ENCODE peak calls at places on chromosomes 1 and 21, in five cellular contexts. N is aorta; Z is HCT116; W is activated CD8-positive, alpha-beta memory T cell treated with anti-CD3 and anti-CD28 coated beads, Interleukin-2, amount 10 ng/mL, durations not matched to agents 7 days and 5 days; B is WTC11. L is an unnamed sample.

GRCh38 chr1:184684285-184685077 is 70.2 kb downstream of the EDEM3 start:
- ATAC-seq in N (peak; percentile 64), W (no peak), B (no peak), Z (no peak), L (no peak)

GRCh38 chr1:108199231-108199657 is 899 bp downstream of the SLC25A24 start:
- ATAC-seq in N (peak; percentile 26), W (no peak), Z (peak; percentile 23), B (peak; percentile 5), L (peak; percentile 22)

GRCh38 chr1:110850632-110851031 is 22.3 kb upstream of the CD53 start:
- ATAC-seq in Z (no peak), N (no peak), W (no peak), B (no peak), L (no peak)

GRCh38 chr1:53326088-53326597 is 1.7 kb downstream of the LRP8 start:
- ATAC-seq in W (peak; percentile 88), N (peak; percentile 93), B (peak; percentile 88), Z (peak; percentile 89), L (peak; percentile 96)

GRCh38 chr1:208174736-208175507 is 69.3 kb downstream of the PLXNA2 start:
- ATAC-seq in N (no peak), B (no peak), W (no peak), Z (no peak), L (no peak)

GRCh38 chr21:44534688-44535087 is 5.3 kb downstream of the KRTAP10-1 start:
- ATAC-seq in Z (no peak), N (no peak), B (no peak), W (no peak), L (no peak)

GRCh38 chr1:209607102-209607794 is 23.7 kb downstream of the CAMK1G start:
- ATAC-seq in N (no peak), W (no peak), Z (no peak), B (no peak), L (peak; percentile 80)

GRCh38 chr1:167744901-167745300 is 23.1 kb downstream of the MPZL1 start:
- ATAC-seq in W (no peak), N (no peak), Z (no peak), B (peak; percentile 72), L (no peak)

GRCh38 chr1:177256153-177256814 is 85.5 kb downstream of the BRINP2 start:
- ATAC-seq in Z (no peak), W (no peak), B (peak; percentile 99), N (peak; percentile 83), L (peak; percentile 50)

GRCh38 chr1:152486400-152487006 is 24.1 kb upstream of the LCE5A start:
- ATAC-seq in Z (peak; percentile 81), N (no peak), W (no peak), B (no peak), L (no peak)

GRCh38 chr1:17606826-17607440 is 67.4 kb downstream of the ARHGEF10L start:
- ATAC-seq in W (no peak), N (peak; percentile 61), B (peak; percentile 65), Z (peak; percentile 81), L (peak; percentile 55)

GRCh38 chr1:235650341-235651169 is 971 bp upstream of the GNG4 start:
- ATAC-seq in N (peak; percentile 6), Z (no peak), B (peak; percentile 82), W (no peak), L (no peak)

L was measured in esophagus mucosa.